ENCODE peak calls at places on chromosomes 6 and 20, in ten cellular contexts. One of them, this sample, is unnamed.
A peak's percentile ranks its signal among the peaks of the same experiment; 100 is the strongest.

GRCh38 chr20:53148764-53149163 is 176.6 kb downstream of the TSHZ2 start:
- DNase-seq in CD8-positive, alpha-beta memory T cell: no peak
- DNase-seq in nucleus accumbens: no peak
- DNase-seq in activated T-cell treated with anti-CD3 and anti-CD28 coated beads, Interleukin-2, amount 50 U/mL, for 72 hours: no peak
- DNase-seq in activated CD8-positive, alpha-beta T cell treated with anti-CD3 and anti-CD28 coated beads, Interleukin-2, amount 10 ng/mL, durations not matched to agents 7 days and 5 days: no peak
- DNase-seq in ELF-1: no peak
- DNase-seq in cardiac muscle cell: no peak
- DNase-seq in ureter: no peak
- DNase-seq in naive thymus-derived CD8-positive, alpha-beta T cell: no peak
- DNase-seq in naive B cell: no peak
- DNase-seq in this sample: no peak

GRCh38 chr20:50918403-50918802 is 12.8 kb downstream of the ADNP start:
- DNase-seq in cardiac muscle cell: peak; percentile 51
- DNase-seq in nucleus accumbens: no peak
- DNase-seq in activated T-cell treated with anti-CD3 and anti-CD28 coated beads, Interleukin-2, amount 50 U/mL, for 72 hours: no peak
- DNase-seq in ureter: no peak
- DNase-seq in activated CD8-positive, alpha-beta T cell treated with anti-CD3 and anti-CD28 coated beads, Interleukin-2, amount 10 ng/mL, durations not matched to agents 7 days and 5 days: no peak
- DNase-seq in CD8-positive, alpha-beta memory T cell: no peak
- DNase-seq in naive thymus-derived CD8-positive, alpha-beta T cell: no peak
- DNase-seq in ELF-1: no peak
- DNase-seq in naive B cell: no peak
- DNase-seq in this sample: no peak

GRCh38 chr6:131954099-131954774 is 3.1 kb upstream of the CCN2 start:
- DNase-seq in CD8-positive, alpha-beta memory T cell: no peak
- DNase-seq in naive thymus-derived CD8-positive, alpha-beta T cell: no peak
- DNase-seq in nucleus accumbens: no peak
- DNase-seq in ureter: no peak
- DNase-seq in activated CD8-positive, alpha-beta T cell treated with anti-CD3 and anti-CD28 coated beads, Interleukin-2, amount 10 ng/mL, durations not matched to agents 7 days and 5 days: no peak
- DNase-seq in naive B cell: no peak
- DNase-seq in ELF-1: no peak
- DNase-seq in cardiac muscle cell: peak; percentile 63
- DNase-seq in activated T-cell treated with anti-CD3 and anti-CD28 coated beads, Interleukin-2, amount 50 U/mL, for 72 hours: no peak
- DNase-seq in this sample: no peak

GRCh38 chr20:60507087-60507684 is 549.0 kb downstream of the CDH26 start:
- DNase-seq in ureter: no peak
- DNase-seq in activated T-cell treated with anti-CD3 and anti-CD28 coated beads, Interleukin-2, amount 50 U/mL, for 72 hours: no peak
- DNase-seq in nucleus accumbens: peak; percentile 11
- DNase-seq in naive thymus-derived CD8-positive, alpha-beta T cell: no peak
- DNase-seq in naive B cell: no peak
- DNase-seq in cardiac muscle cell: no peak
- DNase-seq in ELF-1: no peak
- DNase-seq in activated CD8-positive, alpha-beta T cell treated with anti-CD3 and anti-CD28 coated beads, Interleukin-2, amount 10 ng/mL, durations not matched to agents 7 days and 5 days: no peak
- DNase-seq in CD8-positive, alpha-beta memory T cell: no peak
- DNase-seq in this sample: no peak

GRCh38 chr6:166563805-166564204 is 22.7 kb downstream of the RAMACL start:
- DNase-seq in nucleus accumbens: no peak
- DNase-seq in naive thymus-derived CD8-positive, alpha-beta T cell: no peak
- DNase-seq in activated CD8-positive, alpha-beta T cell treated with anti-CD3 and anti-CD28 coated beads, Interleukin-2, amount 10 ng/mL, durations not matched to agents 7 days and 5 days: no peak
- DNase-seq in naive B cell: no peak
- DNase-seq in CD8-positive, alpha-beta memory T cell: no peak
- DNase-seq in cardiac muscle cell: no peak
- DNase-seq in ELF-1: no peak
- DNase-seq in ureter: no peak
- DNase-seq in activated T-cell treated with anti-CD3 and anti-CD28 coated beads, Interleukin-2, amount 50 U/mL, for 72 hours: no peak
- DNase-seq in this sample: no peak

GRCh38 chr6:31719001-31719400 is 2.5 kb downstream of the LY6G6C start:
- DNase-seq in cardiac muscle cell: no peak
- DNase-seq in CD8-positive, alpha-beta memory T cell: no peak
- DNase-seq in ELF-1: no peak
- DNase-seq in activated CD8-positive, alpha-beta T cell treated with anti-CD3 and anti-CD28 coated beads, Interleukin-2, amount 10 ng/mL, durations not matched to agents 7 days and 5 days: no peak
- DNase-seq in nucleus accumbens: no peak
- DNase-seq in naive thymus-derived CD8-positive, alpha-beta T cell: no peak
- DNase-seq in activated T-cell treated with anti-CD3 and anti-CD28 coated beads, Interleukin-2, amount 50 U/mL, for 72 hours: no peak
- DNase-seq in ureter: no peak
- DNase-seq in naive B cell: no peak
- DNase-seq in this sample: no peak

GRCh38 chr6:72635636-72636035 is 13.8 kb downstream of the KCNQ5 start:
- DNase-seq in ureter: no peak
- DNase-seq in activated T-cell treated with anti-CD3 and anti-CD28 coated beads, Interleukin-2, amount 50 U/mL, for 72 hours: no peak
- DNase-seq in CD8-positive, alpha-beta memory T cell: no peak
- DNase-seq in naive B cell: no peak
- DNase-seq in naive thymus-derived CD8-positive, alpha-beta T cell: no peak
- DNase-seq in activated CD8-positive, alpha-beta T cell treated with anti-CD3 and anti-CD28 coated beads, Interleukin-2, amount 10 ng/mL, durations not matched to agents 7 days and 5 days: no peak
- DNase-seq in cardiac muscle cell: no peak
- DNase-seq in nucleus accumbens: no peak
- DNase-seq in ELF-1: no peak
- DNase-seq in this sample: no peak

GRCh38 chr6:121733216-121733615 is 297.8 kb downstream of the GJA1 start:
- DNase-seq in ureter: no peak
- DNase-seq in cardiac muscle cell: peak; percentile 4
- DNase-seq in nucleus accumbens: no peak
- DNase-seq in activated CD8-positive, alpha-beta T cell treated with anti-CD3 and anti-CD28 coated beads, Interleukin-2, amount 10 ng/mL, durations not matched to agents 7 days and 5 days: no peak
- DNase-seq in naive thymus-derived CD8-positive, alpha-beta T cell: no peak
- DNase-seq in activated T-cell treated with anti-CD3 and anti-CD28 coated beads, Interleukin-2, amount 50 U/mL, for 72 hours: no peak
- DNase-seq in naive B cell: no peak
- DNase-seq in ELF-1: no peak
- DNase-seq in CD8-positive, alpha-beta memory T cell: no peak
- DNase-seq in this sample: no peak

GRCh38 chr6:41370488-41371111 is 35.2 kb downstream of the NCR2 start:
- DNase-seq in activated CD8-positive, alpha-beta T cell treated with anti-CD3 and anti-CD28 coated beads, Interleukin-2, amount 10 ng/mL, durations not matched to agents 7 days and 5 days: no peak
- DNase-seq in naive B cell: no peak
- DNase-seq in nucleus accumbens: no peak
- DNase-seq in ureter: no peak
- DNase-seq in cardiac muscle cell: no peak
- DNase-seq in naive thymus-derived CD8-positive, alpha-beta T cell: no peak
- DNase-seq in activated T-cell treated with anti-CD3 and anti-CD28 coated beads, Interleukin-2, amount 50 U/mL, for 72 hours: no peak
- DNase-seq in ELF-1: peak; percentile 40
- DNase-seq in CD8-positive, alpha-beta memory T cell: no peak
- DNase-seq in this sample: no peak

GRCh38 chr6:163162007-163162873 is 252.3 kb upstream of the QKI start:
- DNase-seq in activated T-cell treated with anti-CD3 and anti-CD28 coated beads, Interleukin-2, amount 50 U/mL, for 72 hours: no peak
- DNase-seq in activated CD8-positive, alpha-beta T cell treated with anti-CD3 and anti-CD28 coated beads, Interleukin-2, amount 10 ng/mL, durations not matched to agents 7 days and 5 days: no peak
- DNase-seq in naive thymus-derived CD8-positive, alpha-beta T cell: no peak
- DNase-seq in nucleus accumbens: no peak
- DNase-seq in cardiac muscle cell: no peak
- DNase-seq in ureter: no peak
- DNase-seq in ELF-1: no peak
- DNase-seq in naive B cell: no peak
- DNase-seq in CD8-positive, alpha-beta memory T cell: no peak
- DNase-seq in this sample: no peak

GRCh38 chr6:160261991-160262718 is 3.5 kb upstream of the SLC22A2 start:
- DNase-seq in activated T-cell treated with anti-CD3 and anti-CD28 coated beads, Interleukin-2, amount 50 U/mL, for 72 hours: no peak
- DNase-seq in naive B cell: no peak
- DNase-seq in activated CD8-positive, alpha-beta T cell treated with anti-CD3 and anti-CD28 coated beads, Interleukin-2, amount 10 ng/mL, durations not matched to agents 7 days and 5 days: no peak
- DNase-seq in ELF-1: peak; percentile 49
- DNase-seq in nucleus accumbens: no peak
- DNase-seq in cardiac muscle cell: peak; percentile 21
- DNase-seq in naive thymus-derived CD8-positive, alpha-beta T cell: no peak
- DNase-seq in CD8-positive, alpha-beta memory T cell: no peak
- DNase-seq in ureter: no peak
- DNase-seq in this sample: no peak

GRCh38 chr6:41934278-41935189 is 7.1 kb downstream of the CCND3 start:
- DNase-seq in naive B cell: no peak
- DNase-seq in nucleus accumbens: no peak
- DNase-seq in ELF-1: peak; percentile 86
- DNase-seq in naive thymus-derived CD8-positive, alpha-beta T cell: no peak
- DNase-seq in cardiac muscle cell: no peak
- DNase-seq in ureter: no peak
- DNase-seq in activated T-cell treated with anti-CD3 and anti-CD28 coated beads, Interleukin-2, amount 50 U/mL, for 72 hours: no peak
- DNase-seq in CD8-positive, alpha-beta memory T cell: no peak
- DNase-seq in activated CD8-positive, alpha-beta T cell treated with anti-CD3 and anti-CD28 coated beads, Interleukin-2, amount 10 ng/mL, durations not matched to agents 7 days and 5 days: no peak
- DNase-seq in this sample: no peak

GRCh38 chr20:47027042-47027441 is 132.4 kb downstream of the EYA2 start:
- DNase-seq in ELF-1: no peak
- DNase-seq in CD8-positive, alpha-beta memory T cell: no peak
- DNase-seq in activated CD8-positive, alpha-beta T cell treated with anti-CD3 and anti-CD28 coated beads, Interleukin-2, amount 10 ng/mL, durations not matched to agents 7 days and 5 days: no peak
- DNase-seq in cardiac muscle cell: no peak
- DNase-seq in naive B cell: no peak
- DNase-seq in activated T-cell treated with anti-CD3 and anti-CD28 coated beads, Interleukin-2, amount 50 U/mL, for 72 hours: no peak
- DNase-seq in naive thymus-derived CD8-positive, alpha-beta T cell: no peak
- DNase-seq in ureter: no peak
- DNase-seq in nucleus accumbens: no peak
- DNase-seq in this sample: no peak

This sample was measured in NT2/D1.